ENCODE peak calls at places on chromosomes 1 and 21, in four cellular contexts. I is lung, H is tibial artery, U is uterus. A is an unnamed sample. For H3K9me3, the result is how much of the 10 kb centered on the place peaks cover.

GRCh38 chr21:33844104-33844889 is 71.3 kb downstream of the ATP5PO start:
- DNase-seq in I (no peak), H (no peak), U (peak), A (no peak)

GRCh38 chr1:43655953-43656352 is 6.0 kb downstream of the KDM4A start:
- DNase-seq in I (no peak), H (no peak), U (no peak), A (no peak)

GRCh38 chr1:207071426-207071825 is 17.2 kb upstream of the C4BPB start:
- DNase-seq in I (no peak), H (no peak), U (no peak), A (no peak)

GRCh38 chr1:35726814-35727433 is 8.2 kb upstream of the C1orf216 start:
- DNase-seq in I (peak), H (no peak), U (peak), A (peak)

GRCh38 chr1:115454835-115455511 is 116.9 kb upstream of the NGF start:
- DNase-seq in I (no peak), H (no peak), U (peak), A (no peak)

GRCh38 chr1:85200367-85200869 is 398 bp downstream of the SYDE2 start:
- DNase-seq in I (no peak), H (peak), U (no peak), A (peak)

GRCh38 chr1:30823969-30824735 is 66.6 kb upstream of the LAPTM5 start:
- DNase-seq in I (peak), H (peak), U (peak), A (peak)

GRCh38 chr1:235878082-235878781 is 11.5 kb upstream of the LYST start:
- DNase-seq in I (peak), H (no peak), U (no peak), A (no peak)

GRCh38 chr1:225450491-225451191 is 22.8 kb upstream of the LBR start:
- DNase-seq in I (no peak), H (peak), U (peak), A (no peak)

GRCh38 chr1:51491166-51491981 is 27.7 kb downstream of the EPS15 start:
- DNase-seq in I (no peak), H (no peak), U (no peak), A (no peak)

GRCh38 chr1:31703431-31704260 is at the start of gene COL16A1:
- DNase-seq in I (peak), H (peak), U (peak), A (no peak)

GRCh38 chr1:30613188-30613587 is 110.2 kb downstream of the MATN1 start:
- DNase-seq in I (no peak), H (peak), U (no peak), A (no peak)

GRCh38 chr1:66521736-66522365 is 12.1 kb upstream of the SGIP1 start:
- DNase-seq in I (no peak), H (no peak), U (no peak), A (no peak)

GRCh38 chr1:204480515-204480914 is 14.1 kb downstream of the PIK3C2B start:
- DNase-seq in I (no peak), H (no peak), U (no peak), A (no peak)

DNA sequence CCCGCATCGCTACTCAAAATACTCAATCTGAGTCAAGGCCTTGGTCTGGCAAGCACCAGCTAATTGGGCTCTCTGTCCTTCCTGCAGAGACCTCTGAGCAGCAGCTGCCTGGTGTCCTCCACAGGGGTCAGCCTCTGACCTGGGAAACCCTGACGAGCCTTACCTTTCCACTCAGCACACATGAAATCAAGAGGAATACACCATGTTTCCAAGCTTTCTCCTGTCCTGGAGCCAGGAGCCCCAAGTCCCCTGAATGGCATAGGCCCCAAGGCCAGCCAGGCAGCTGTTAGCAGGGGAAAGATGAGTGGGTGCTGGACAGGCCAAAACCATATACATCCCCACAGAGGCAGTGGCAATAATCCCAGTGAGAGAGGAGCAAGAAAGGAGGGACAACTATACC is 27.2 kb upstream of the TSPEAR start:
- DNase-seq in I (no peak), H (no peak), U (no peak), A (no peak)
- H3K9me3 ChIP-seq in I (under half), H (under half), U (under half), A (under half)

GRCh38 chr21:8994640-8995511 is 1526.5 kb upstream of the TPTE start:
- DNase-seq in I (no peak), H (no peak), U (no peak), A (no peak)
- H3K9me3 ChIP-seq in I (under half), H (under half), U (under half), A (under half)

GRCh38 chr1:2812136-2812535 is 10.6 kb upstream of the TTC34 start:
- DNase-seq in I (no peak), H (no peak), U (no peak), A (no peak)

GRCh38 chr1:2810281-2810680 is 8.8 kb upstream of the TTC34 start:
- DNase-seq in I (no peak), H (no peak), U (no peak), A (no peak)

GRCh38 chr1:2811526-2811905 is 10.0 kb upstream of the TTC34 start:
- DNase-seq in I (no peak), H (no peak), U (no peak), A (no peak)

GRCh38 chr1:2809656-2810055 is 8.2 kb upstream of the TTC34 start:
- DNase-seq in I (no peak), H (no peak), U (no peak), A (no peak)

DNA sequence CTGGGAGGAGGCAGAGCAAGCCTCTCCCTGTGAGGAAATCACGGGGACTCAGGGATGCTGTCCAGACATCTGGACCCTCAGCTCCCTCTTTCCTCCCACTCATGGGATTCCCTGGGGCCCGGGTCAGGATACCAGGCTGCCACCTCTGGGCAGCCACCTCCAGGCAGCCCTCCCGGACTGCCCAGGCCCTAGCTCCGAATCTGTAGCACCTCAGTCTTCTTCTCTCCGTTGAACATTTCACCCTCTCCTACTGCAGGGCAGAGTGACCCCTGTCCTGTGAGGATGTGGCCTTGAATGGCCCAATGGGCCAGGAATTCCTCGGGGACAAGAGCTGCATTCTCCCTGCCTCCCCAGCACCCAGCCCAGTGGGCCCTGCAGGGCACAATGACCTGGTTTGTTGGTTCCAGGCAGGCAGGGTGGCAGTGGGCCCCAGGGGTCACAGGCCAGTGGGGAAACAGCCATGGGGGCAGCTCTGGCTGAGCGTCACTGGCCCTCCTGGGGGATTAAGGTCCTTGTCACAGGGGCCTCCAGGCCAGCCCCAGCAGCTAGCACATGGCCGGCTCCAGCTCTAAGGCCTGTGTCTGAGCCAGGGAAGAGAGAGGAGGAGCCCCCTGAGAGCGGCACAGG is 9.5 kb upstream of the TTC34 start:
- DNase-seq in I (no peak), H (no peak), U (no peak), A (no peak)
- H3K9me3 ChIP-seq in I (under half), H (under half), U (under half), A (under half)

GRCh38 chr21:27126140-27126539 is 159.3 kb upstream of the ADAMTS5 start:
- DNase-seq in I (no peak), H (no peak), U (no peak), A (no peak)

GRCh38 chr21:27129694-27130093 is 162.8 kb upstream of the ADAMTS5 start:
- DNase-seq in I (no peak), H (no peak), U (no peak), A (no peak)

GRCh38 chr21:27132270-27132669 is 165.4 kb upstream of the ADAMTS5 start:
- DNase-seq in I (no peak), H (no peak), U (no peak), A (no peak)

GRCh38 chr21:27129215-27129614 is 162.3 kb upstream of the ADAMTS5 start:
- DNase-seq in I (no peak), H (no peak), U (no peak), A (no peak)

DNA sequence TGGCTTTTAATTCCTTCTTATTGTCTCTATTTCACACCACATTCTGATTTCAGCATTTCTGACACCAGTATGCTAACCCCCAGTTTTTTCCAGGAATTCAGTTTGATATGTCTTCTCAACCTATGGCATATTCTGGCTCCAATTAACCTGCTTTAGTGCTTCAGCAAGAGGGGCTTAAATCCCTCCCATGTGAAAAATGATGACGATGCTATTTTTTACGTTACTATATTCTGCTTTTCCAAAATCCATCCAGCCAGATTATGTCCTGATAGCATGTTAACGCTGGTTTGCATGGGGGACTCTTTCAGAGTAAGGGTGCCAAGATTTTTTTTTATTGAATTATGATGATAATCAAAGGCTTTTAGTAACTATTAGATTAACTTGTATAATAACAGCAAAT is 163.3 kb upstream of the ADAMTS5 start:
- DNase-seq in I (no peak), H (no peak), U (no peak), A (no peak)
- H3K9me3 ChIP-seq in I (under half), H (under half), U (under half), A (under half)

DNA sequence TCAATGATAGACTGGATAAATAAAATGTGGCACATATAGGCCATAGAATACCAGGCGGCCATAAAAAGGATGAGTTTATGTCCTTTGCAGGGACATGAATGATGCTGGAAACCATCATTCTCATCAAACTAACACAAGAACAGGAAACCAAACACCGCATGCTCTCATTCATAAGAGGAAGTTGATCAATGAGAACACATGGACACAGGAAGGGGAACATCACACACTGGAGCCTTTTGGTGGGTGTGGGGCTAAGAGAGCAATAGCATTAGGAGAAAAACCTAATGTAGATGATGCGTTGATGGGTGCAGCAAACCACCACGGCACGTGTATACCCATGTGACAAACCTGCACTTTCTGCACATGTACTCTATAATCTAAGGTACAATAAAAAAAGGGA is 883.4 kb upstream of the PRMT6 start:
- DNase-seq in I (no peak), H (no peak), U (no peak), A (no peak)
- H3K9me3 ChIP-seq in I (under half), H (under half), U (under half), A (under half)

GRCh38 chr1:233828480-233828879 is 76.0 kb upstream of the SLC35F3 start:
- DNase-seq in I (no peak), H (no peak), U (no peak), A (no peak)
- H3K9me3 ChIP-seq in I (under half), H (under half), U (under half), A (under half)

GRCh38 chr1:106249365-106249764 is 807.1 kb upstream of the PRMT6 start:
- DNase-seq in I (no peak), H (no peak), U (no peak), A (no peak)
- H3K9me3 ChIP-seq in I (under half), H (under half), U (under half), A (under half)

GRCh38 chr21:46079357-46080170 is 18.3 kb upstream of the COL6A2 start:
- DNase-seq in I (peak), H (peak), U (peak), A (no peak)

GRCh38 chr21:46077674-46078101 is 20.2 kb upstream of the COL6A2 start:
- DNase-seq in I (peak), H (peak), U (peak), A (no peak)

GRCh38 chr21:46080171-46081021 is 17.5 kb upstream of the COL6A2 start:
- DNase-seq in I (peak), H (peak), U (peak), A (no peak)

GRCh38 chr21:46078984-46079356 is 18.9 kb upstream of the COL6A2 start:
- DNase-seq in I (no peak), H (peak), U (no peak), A (no peak)

GRCh38 chr21:46078322-46078981 is 19.5 kb upstream of the COL6A2 start:
- DNase-seq in I (peak), H (peak), U (peak), A (no peak)
- H3K9me3 ChIP-seq in I (under half), H (under half), U (under half), A (under half)

GRCh38 chr1:248793592-248793991 is 32.1 kb downstream of the SH3BP5L start:
- DNase-seq in I (no peak), H (no peak), U (no peak), A (no peak)
- H3K9me3 ChIP-seq in I (under half), H (under half), U (under half), A (under half)

DNA sequence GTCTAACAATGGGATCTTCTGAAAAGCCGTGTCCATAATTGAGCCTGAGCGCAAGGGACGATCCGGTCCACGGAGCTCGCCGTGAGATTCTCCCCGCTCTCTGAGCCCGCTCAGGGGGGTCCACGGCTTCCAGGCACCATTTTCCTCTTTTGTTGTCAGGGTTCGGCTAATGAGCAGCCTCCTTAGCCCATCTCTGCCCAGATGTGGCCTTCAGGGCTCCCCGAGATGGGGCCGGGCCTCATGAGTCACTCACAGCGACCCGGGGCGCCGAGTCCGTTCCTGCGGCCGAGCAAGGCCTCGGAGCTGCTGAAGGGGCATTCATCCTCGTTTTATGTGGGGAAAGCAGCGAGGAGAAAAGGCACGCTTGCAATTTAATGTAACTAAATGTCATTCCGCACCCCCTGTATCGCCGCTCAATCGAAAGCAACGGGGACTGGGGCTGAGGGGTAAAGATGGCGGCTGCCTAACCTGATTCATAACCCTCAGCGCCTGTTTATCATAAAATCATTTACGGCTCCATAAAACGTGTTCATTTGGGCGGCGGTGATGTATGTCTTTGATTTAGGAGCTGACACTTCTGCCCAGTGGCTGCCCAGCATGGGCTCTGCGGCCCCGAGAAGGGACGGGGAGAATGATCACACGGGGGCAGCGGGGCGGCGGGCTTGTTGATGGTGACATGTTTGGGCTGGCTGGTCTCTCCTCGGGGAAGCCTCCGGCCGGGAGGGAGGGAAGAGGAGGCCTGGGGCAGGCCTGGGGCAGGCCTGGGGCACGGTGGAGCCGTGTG is 232.6 kb upstream of the C1orf174 start:
- DNase-seq in I (no peak), H (no peak), U (no peak), A (no peak)
- H3K9me3 ChIP-seq in I (under half), H (under half), U (under half), A (under half)